ENCODE peak calls at places on chromosome 1, in ten cellular contexts. W is activated CD8-positive, alpha-beta T cell treated with anti-CD3 and anti-CD28 coated beads for 36 hours; C is right atrium auricular region; L is spleen; P is coronary artery; I is endothelial cell; Z is fibroblast of mammary gland; B is fibroblast of lung; M is colonic mucosa; Y is CD8-positive, alpha-beta T cell. S is an unnamed sample.

GRCh38 chr1:6357243-6357929 is 36.2 kb downstream of the ACOT7 start:
- DNase-seq in W (no peak), C (no peak), L (no peak), P (no peak), I (no peak), Z (no peak), B (no peak), M (peak), Y (no peak), S (no peak)

GRCh38 chr1:116825400-116825734 is 71.1 kb downstream of the CD2 start:
- DNase-seq in W (no peak), C (no peak), L (no peak), P (no peak), I (no peak), Z (no peak), B (no peak), M (peak), Y (no peak), S (no peak)

GRCh38 chr1:233603366-233603927 is 10.5 kb upstream of the KCNK1 start:
- DNase-seq in W (no peak), C (no peak), L (no peak), P (no peak), I (no peak), Z (peak), B (no peak), M (no peak), Y (no peak), S (no peak)

GRCh38 chr1:8456306-8456912 is 138.5 kb downstream of the SLC45A1 start:
- DNase-seq in W (no peak), C (no peak), L (no peak), P (no peak), I (no peak), Z (peak), B (peak), M (no peak), Y (no peak), S (no peak)

GRCh38 chr1:118151312-118151937 is 33.6 kb downstream of the SPAG17 start:
- DNase-seq in W (peak), C (peak), L (no peak), P (no peak), I (peak), Z (peak), B (peak), M (peak), Y (no peak), S (no peak)

GRCh38 chr1:48048064-48048463 is 50.9 kb upstream of the TRABD2B start:
- DNase-seq in W (no peak), C (no peak), L (no peak), P (no peak), I (no peak), Z (peak), B (no peak), M (no peak), Y (no peak), S (no peak)

GRCh38 chr1:227603327-227603726 is 40.0 kb downstream of the ZNF678 start:
- DNase-seq in W (no peak), C (no peak), L (no peak), P (no peak), I (no peak), Z (no peak), B (no peak), M (no peak), Y (no peak), S (no peak)

GRCh38 chr1:58162952-58163550 is 383.5 kb downstream of the OMA1 start:
- DNase-seq in W (peak), C (peak), L (no peak), P (no peak), I (peak), Z (peak), B (peak), M (peak), Y (no peak), S (no peak)

GRCh38 chr1:55059302-55060132 is 20.2 kb downstream of the PCSK9 start:
- DNase-seq in W (no peak), C (peak), L (no peak), P (peak), I (no peak), Z (no peak), B (no peak), M (no peak), Y (no peak), S (no peak)

GRCh38 chr1:38151399-38151798 is 104.8 kb upstream of the POU3F1 start:
- DNase-seq in W (no peak), C (no peak), L (no peak), P (no peak), I (no peak), Z (no peak), B (no peak), M (no peak), Y (no peak), S (no peak)

GRCh38 chr1:29236743-29236992 is 346 bp downstream of the PTPRU start:
- DNase-seq in W (no peak), C (no peak), L (no peak), P (no peak), I (no peak), Z (no peak), B (peak), M (no peak), Y (no peak), S (no peak)

GRCh38 chr1:155185783-155186265 is 12.2 kb downstream of the TRIM46 start:
- DNase-seq in W (no peak), C (no peak), L (no peak), P (no peak), I (no peak), Z (no peak), B (no peak), M (no peak), Y (no peak), S (no peak)

GRCh38 chr1:161843156-161843555 is 77.0 kb downstream of the ATF6 start:
- DNase-seq in W (no peak), C (no peak), L (no peak), P (no peak), I (no peak), Z (peak), B (no peak), M (no peak), Y (no peak), S (no peak)

GRCh38 chr1:156750191-156750931 is 1.1 kb downstream of the HDGF start:
- DNase-seq in W (peak), C (no peak), L (no peak), P (peak), I (no peak), Z (peak), B (no peak), M (peak), Y (no peak), S (no peak)

GRCh38 chr1:62384276-62385005 is 52.4 kb upstream of the USP1 start:
- DNase-seq in W (no peak), C (no peak), L (no peak), P (no peak), I (no peak), Z (peak), B (peak), M (peak), Y (no peak), S (no peak)

GRCh38 chr1:67336783-67337182 is 29.1 kb downstream of the IL12RB2 start:
- DNase-seq in W (peak), C (no peak), L (no peak), P (no peak), I (no peak), Z (no peak), B (no peak), M (no peak), Y (peak), S (no peak)

GRCh38 chr1:8671313-8671917 is 146.0 kb downstream of the RERE start:
- DNase-seq in W (peak), C (no peak), L (no peak), P (no peak), I (peak), Z (peak), B (peak), M (peak), Y (no peak), S (no peak)

GRCh38 chr1:107664882-107665871 is 299.8 kb downstream of the VAV3 start:
- DNase-seq in W (no peak), C (no peak), L (no peak), P (no peak), I (no peak), Z (no peak), B (no peak), M (peak), Y (no peak), S (no peak)

GRCh38 chr1:244458781-244459180 is 2.3 kb upstream of the CATSPERE start:
- DNase-seq in W (no peak), C (no peak), L (no peak), P (no peak), I (no peak), Z (no peak), B (no peak), M (no peak), Y (no peak), S (no peak)

GRCh38 chr1:201002510-201002909 is 21.0 kb downstream of the KIF21B start:
- DNase-seq in W (no peak), C (no peak), L (no peak), P (no peak), I (no peak), Z (no peak), B (no peak), M (peak), Y (no peak), S (no peak)

GRCh38 chr1:38013027-38013588 is 574 bp downstream of the UTP11 start:
- DNase-seq in W (no peak), C (no peak), L (no peak), P (no peak), I (no peak), Z (peak), B (peak), M (no peak), Y (no peak), S (no peak)

GRCh38 chr1:3923378-3924185 is 23.5 kb upstream of the C1orf174 start:
- DNase-seq in W (no peak), C (no peak), L (peak), P (no peak), I (no peak), Z (no peak), B (no peak), M (no peak), Y (no peak), S (peak)

DNA sequence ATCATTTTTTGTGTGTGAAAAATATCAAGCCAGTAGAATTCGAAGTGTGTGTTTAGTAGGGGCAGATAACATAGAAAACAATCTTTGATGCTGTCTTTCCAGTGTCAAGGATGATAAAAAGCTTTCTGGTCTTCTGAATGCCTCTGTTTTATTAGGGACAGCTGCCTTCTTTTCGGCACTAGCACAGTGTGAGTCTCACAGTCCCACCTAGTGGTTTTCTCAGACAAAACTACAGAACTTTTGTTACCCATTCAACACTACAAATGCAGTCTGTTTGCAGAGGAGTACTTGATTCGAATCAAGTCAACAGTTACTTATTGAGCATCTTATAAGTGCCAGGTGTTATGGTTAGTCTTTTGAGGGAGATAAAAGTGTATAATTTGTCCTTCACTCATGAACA is 30.6 kb upstream of the MCOLN3 start:
- DNase-seq in W (no peak), C (no peak), L (no peak), P (no peak), I (no peak), Z (peak), B (peak), M (no peak), Y (no peak), S (no peak)
- TF ChIP-seq CTCF in W (no peak), C (no peak), L (no peak), P (no peak), I (no peak), Z (peak), B (peak), M (no peak), Y (no peak), S (no peak)

GRCh38 chr1:17895401-17895800 is 140.3 kb downstream of the ACTL8 start:
- DNase-seq in W (no peak), C (no peak), L (no peak), P (no peak), I (no peak), Z (no peak), B (no peak), M (no peak), Y (no peak), S (no peak)
- TF ChIP-seq CTCF in W (no peak), C (no peak), L (no peak), P (no peak), I (no peak), Z (no peak), B (no peak), M (no peak), Y (no peak), S (no peak)

GRCh38 chr1:40258445-40258769 is 371 bp downstream of the ZMPSTE24 start:
- DNase-seq in W (no peak), C (no peak), L (no peak), P (no peak), I (no peak), Z (peak), B (peak), M (no peak), Y (no peak), S (no peak)

GRCh38 chr1:40256401-40257084 is 1.5 kb upstream of the ZMPSTE24 start:
- DNase-seq in W (no peak), C (no peak), L (no peak), P (no peak), I (no peak), Z (no peak), B (no peak), M (no peak), Y (no peak), S (no peak)

GRCh38 chr1:40257313-40257687 is 736 bp upstream of the ZMPSTE24 start:
- DNase-seq in W (no peak), C (no peak), L (no peak), P (no peak), I (no peak), Z (no peak), B (no peak), M (no peak), Y (no peak), S (no peak)

GRCh38 chr1:40255231-40255630 is 2.8 kb upstream of the ZMPSTE24 start:
- DNase-seq in W (no peak), C (no peak), L (no peak), P (no peak), I (no peak), Z (no peak), B (no peak), M (no peak), Y (no peak), S (no peak)

GRCh38 chr1:40257688-40258444 is at the start of gene ZMPSTE24:
- DNase-seq in W (peak), C (peak), L (peak), P (peak), I (peak), Z (peak), B (peak), M (peak), Y (peak), S (peak)
- TF ChIP-seq CTCF in W (no peak), C (no peak), L (no peak), P (no peak), I (no peak), Z (no peak), B (no peak), M (no peak), Y (no peak), S (no peak)

DNA sequence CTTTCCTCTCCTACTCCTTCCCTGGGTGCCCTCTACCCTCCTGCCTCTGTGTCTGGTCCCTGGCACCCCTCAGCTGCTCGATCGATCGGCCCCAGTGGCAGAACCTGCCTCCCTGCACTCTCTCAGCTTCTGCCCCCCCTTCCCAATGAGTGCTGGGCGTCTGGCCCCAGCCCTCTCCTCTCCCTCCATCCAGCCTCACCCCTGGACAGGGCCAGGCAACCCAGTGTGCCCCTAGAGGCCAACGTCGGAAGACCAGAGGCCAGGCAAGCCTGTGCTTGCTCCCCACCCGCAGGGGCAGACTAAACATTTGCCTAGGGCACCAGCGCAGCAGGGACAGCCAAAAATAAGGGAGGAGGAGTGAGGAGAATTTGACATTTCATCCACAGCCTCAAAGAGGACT is 43.5 kb downstream of the LGR6 start:
- DNase-seq in W (peak), C (no peak), L (peak), P (peak), I (peak), Z (peak), B (peak), M (no peak), Y (no peak), S (no peak)
- TF ChIP-seq CTCF in W (no peak), C (no peak), L (no peak), P (peak), I (no peak), Z (peak), B (peak), M (peak), Y (no peak), S (no peak)

GRCh38 chr1:39737546-39738169 is 1.0 kb upstream of the PPIE start:
- DNase-seq in W (no peak), C (no peak), L (no peak), P (no peak), I (no peak), Z (peak), B (peak), M (no peak), Y (no peak), S (no peak)
- TF ChIP-seq CTCF in W (no peak), C (no peak), L (no peak), P (no peak), I (no peak), Z (no peak), B (no peak), M (no peak), Y (no peak), S (no peak)

GRCh38 chr1:234875953-234876814 is 252.5 kb downstream of the TOMM20 start:
- DNase-seq in W (peak), C (peak), L (no peak), P (no peak), I (no peak), Z (peak), B (peak), M (peak), Y (no peak), S (peak)
- TF ChIP-seq CTCF in W (no peak), C (no peak), L (no peak), P (no peak), I (no peak), Z (no peak), B (no peak), M (no peak), Y (no peak), S (no peak)

GRCh38 chr1:203751051-203751450 is 13.9 kb upstream of the LAX1 start:
- DNase-seq in W (no peak), C (no peak), L (no peak), P (no peak), I (no peak), Z (no peak), B (peak), M (no peak), Y (no peak), S (no peak)
- TF ChIP-seq CTCF in W (no peak), C (no peak), L (no peak), P (no peak), I (no peak), Z (no peak), B (no peak), M (no peak), Y (no peak), S (no peak)

S was measured in CD14-positive monocyte.